ENCODE peak calls at places on chromosomes 3 and 15, in nine cellular contexts. T is endodermal cell, O is kidney tubule cell, V is EL, C is GM04503, U is HEK293T, S is mesothelial cell of epicardium, Z is tibial artery, D is kidney epithelial cell. G is an unnamed sample.

GRCh38 chr15:95557226-95558046 is 773.1 kb upstream of the NR2F2 start:
- DNase-seq in S (no peak), V (peak; percentile 93), U (peak; percentile 55), O (peak; percentile 91), Z (peak; percentile 41), D (peak; percentile 86), C (peak; percentile 63), T (no peak), G (peak; percentile 80)

GRCh38 chr15:25543156-25543555 is 104.3 kb upstream of the UBE3A start:
- DNase-seq in Z (peak; percentile 75), V (peak; percentile 2), O (peak; percentile 52), C (peak; percentile 30), S (no peak), U (no peak), D (peak; percentile 5), T (no peak), G (peak; percentile 14)

GRCh38 chr3:14410501-14411165 is 8.2 kb downstream of the SLC6A6 start:
- DNase-seq in U (no peak), D (peak; percentile 80), Z (peak; percentile 41), S (no peak), T (no peak), O (peak; percentile 95), V (peak; percentile 96), C (peak; percentile 78), G (peak; percentile 94)

GRCh38 chr3:51982838-51983577 is at the start of gene ACY1:
- DNase-seq in O (peak; percentile 91), S (peak; percentile 71), Z (peak; percentile 85), U (peak; percentile 72), D (no peak), T (peak; percentile 95), C (peak; percentile 50), V (peak; percentile 87), G (peak; percentile 89)

GRCh38 chr3:185328324-185329004 is 34.5 kb upstream of the MAP3K13 start:
- DNase-seq in C (no peak), D (no peak), V (no peak), U (no peak), Z (no peak), O (peak; percentile 78), S (no peak), T (no peak), G (no peak)

GRCh38 chr15:88769161-88769971 is 33.9 kb upstream of the ACAN start:
- DNase-seq in S (no peak), Z (no peak), O (no peak), V (no peak), D (no peak), U (no peak), C (no peak), T (peak; percentile 81), G (no peak)

GRCh38 chr3:140699516-140700231 is 21.8 kb downstream of the TRIM42 start:
- DNase-seq in Z (no peak), D (no peak), T (no peak), C (no peak), S (no peak), O (no peak), V (no peak), U (no peak), G (no peak)

GRCh38 chr3:29453278-29453961 is 172.5 kb downstream of the RBMS3 start:
- DNase-seq in C (no peak), O (peak; percentile 74), V (no peak), U (no peak), Z (no peak), D (no peak), T (no peak), S (no peak), G (peak; percentile 40)

GRCh38 chr3:39249453-39250115 is 30.3 kb downstream of the CX3CR1 start:
- DNase-seq in S (no peak), D (peak; percentile 2), U (no peak), O (peak; percentile 15), Z (no peak), V (peak; percentile 55), T (no peak), C (no peak), G (no peak)

GRCh38 chr3:129316121-129317013 is 37.7 kb downstream of the HMCES start:
- DNase-seq in O (peak; percentile 85), V (peak; percentile 81), D (no peak), S (peak; percentile 82), T (peak; percentile 96), U (peak; percentile 85), Z (peak; percentile 79), C (peak; percentile 30), G (peak; percentile 80)

GRCh38 chr3:171658801-171659200 is 151.5 kb downstream of the PLD1 start:
- DNase-seq in C (no peak), O (no peak), Z (no peak), S (no peak), V (peak; percentile 27), T (no peak), U (no peak), D (no peak), G (no peak)

GRCh38 chr15:67707520-67708283 is 117.6 kb upstream of the SKOR1 start:
- DNase-seq in D (no peak), C (no peak), S (no peak), O (no peak), Z (no peak), T (peak; percentile 66), U (no peak), V (no peak), G (no peak)

GRCh38 chr3:101519685-101520365 is 6.8 kb upstream of the SENP7 start:
- DNase-seq in T (no peak), Z (no peak), C (no peak), S (no peak), O (peak; percentile 72), D (no peak), U (no peak), V (no peak), G (peak; percentile 6)

GRCh38 chr3:131728898-131729297 is 226.1 kb upstream of the MRPL3 start:
- DNase-seq in C (no peak), D (no peak), Z (no peak), O (no peak), T (no peak), V (peak; percentile 39), S (no peak), U (no peak), G (no peak)

GRCh38 chr15:73593278-73594074 is 39.7 kb downstream of the NPTN start:
- DNase-seq in C (no peak), V (no peak), U (no peak), S (no peak), D (no peak), Z (no peak), T (no peak), O (peak; percentile 33), G (no peak)

GRCh38 chr15:68154923-68155559 is 50.1 kb downstream of the CALML4 start:
- DNase-seq in S (no peak), T (peak; percentile 67), C (no peak), O (peak; percentile 61), D (peak; percentile 31), Z (peak; percentile 37), V (peak; percentile 53), U (peak; percentile 37), G (peak; percentile 60)

GRCh38 chr3:116940719-116941118 is 231.1 kb downstream of the TUSC7 start:
- DNase-seq in C (no peak), Z (no peak), U (no peak), V (no peak), O (no peak), D (no peak), T (no peak), S (no peak), G (no peak)

GRCh38 chr3:14329116-14329830 is 73.1 kb upstream of the SLC6A6 start:
- DNase-seq in U (peak; percentile 41), S (no peak), D (peak; percentile 96), Z (no peak), V (peak; percentile 12), T (peak; percentile 77), C (no peak), O (peak; percentile 88), G (no peak)

GRCh38 chr15:84748274-84749110 is at the start of gene ZNF592:
- DNase-seq in D (no peak), V (peak; percentile 80), O (peak; percentile 88), S (peak; percentile 70), U (peak; percentile 82), T (peak; percentile 91), Z (peak; percentile 76), C (no peak), G (peak; percentile 81)

GRCh38 chr15:99409097-99409473 is 156.7 kb upstream of the MEF2A start:
- DNase-seq in U (no peak), T (peak; percentile 85), O (peak; percentile 82), C (no peak), V (peak; percentile 70), Z (peak; percentile 71), S (no peak), D (no peak), G (peak; percentile 74)

GRCh38 chr3:159266779-159267178 is 464.9 kb downstream of the MFSD1 start:
- DNase-seq in U (peak; percentile 38), D (no peak), C (no peak), O (peak; percentile 66), Z (no peak), V (peak; percentile 51), S (peak; percentile 31), T (peak; percentile 90), G (peak; percentile 42)

GRCh38 chr3:101509811-101510210 is 3.2 kb downstream of the SENP7 start:
- DNase-seq in O (no peak), D (no peak), U (no peak), V (peak; percentile 84), C (no peak), Z (no peak), S (no peak), T (no peak), G (no peak)

GRCh38 chr3:59425371-59425770 is 375.5 kb upstream of the CFAP20DC start:
- DNase-seq in D (no peak), T (no peak), V (peak; percentile 71), O (peak; percentile 34), U (no peak), C (peak; percentile 48), Z (no peak), S (no peak), G (no peak)

GRCh38 chr3:51024765-51025681 is 350.3 kb downstream of the DOCK3 start:
- DNase-seq in O (peak; percentile 15), U (peak; percentile 9), T (peak; percentile 61), C (no peak), Z (no peak), D (no peak), S (no peak), V (no peak), G (no peak)

GRCh38 chr3:141875893-141876380 is 506 bp upstream of the ATP1B3 start:
- DNase-seq in D (no peak), T (peak; percentile 86), O (no peak), C (no peak), Z (peak; percentile 52), U (peak; percentile 48), V (peak; percentile 74), S (peak; percentile 33), G (peak; percentile 39)

GRCh38 chr3:86988986-86989385 is 2.0 kb downstream of the VGLL3 start:
- DNase-seq in V (peak; percentile 42), D (no peak), T (no peak), Z (no peak), S (no peak), U (no peak), C (no peak), O (no peak), G (no peak)

GRCh38 chr3:127062926-127063325 is 80.0 kb downstream of the PLXNA1 start:
- DNase-seq in U (no peak), Z (no peak), C (no peak), D (no peak), S (peak; percentile 10), T (no peak), V (no peak), O (no peak), G (no peak)

GRCh38 chr3:28915711-28916481 is 365.0 kb upstream of the RBMS3 start:
- DNase-seq in S (no peak), U (peak; percentile 39), T (peak; percentile 76), Z (peak; percentile 25), D (no peak), V (peak; percentile 63), O (peak; percentile 60), C (no peak), G (peak; percentile 70)

GRCh38 chr3:113297741-113298320 is 86.5 kb downstream of the BOC start:
- DNase-seq in C (no peak), D (no peak), S (no peak), O (no peak), U (no peak), V (no peak), T (no peak), Z (no peak), G (no peak)

GRCh38 chr3:105758451-105758850 is 110.4 kb downstream of the CBLB start:
- DNase-seq in V (no peak), O (peak; percentile 1), Z (no peak), U (no peak), D (no peak), T (peak; percentile 44), S (no peak), C (no peak), G (no peak)

GRCh38 chr3:48464713-48465221 is 18.2 kb downstream of the ATRIP start:
- DNase-seq in D (no peak), T (no peak), V (no peak), S (no peak), C (no peak), O (no peak), Z (no peak), U (no peak), G (no peak)

G was measured in ACHN.